ENCODE peak calls at places on chromosomes 4 and X, in seven cellular contexts. E is cardiac muscle cell, J is psoas muscle, S is fibroblast of mammary gland, L is heart left ventricle, Y is RWPE1, P is tibial artery. M is an unnamed sample.

GRCh38 chr4:113781439-113782040 is 20.0 kb upstream of the CAMK2D start:
- DNase-seq in S (peak), J (no peak), P (no peak), E (peak), Y (peak), L (no peak), M (no peak)

GRCh38 chr4:26457412-26457811 is 32.9 kb downstream of the CCKAR start:
- DNase-seq in E (no peak), Y (no peak), P (no peak), L (no peak), J (no peak), S (no peak), M (no peak)

GRCh38 chrX:3713937-3714434 is 537 bp upstream of the PRKX start:
- DNase-seq in S (no peak), Y (no peak), P (no peak), J (no peak), L (no peak), E (no peak), M (no peak)

GRCh38 chr4:48970471-48970921 is 15.6 kb upstream of the CWH43 start:
- DNase-seq in J (no peak), P (no peak), Y (peak), S (peak), E (no peak), L (no peak), M (no peak)

GRCh38 chr4:1622956-1623355 is 61.2 kb downstream of the FAM53A start:
- DNase-seq in E (no peak), P (no peak), Y (no peak), S (no peak), J (no peak), L (no peak), M (no peak)

GRCh38 chrX:47687249-47687648 is 28.3 kb upstream of the UXT start:
- DNase-seq in E (no peak), J (no peak), L (no peak), S (no peak), P (no peak), Y (peak), M (no peak)

GRCh38 chrX:68536884-68537283 is 38.0 kb downstream of the YIPF6 start:
- DNase-seq in E (no peak), P (no peak), J (no peak), L (no peak), S (no peak), Y (no peak), M (no peak)

GRCh38 chr4:110087116-110087708 is 111.2 kb downstream of the ELOVL6 start:
- DNase-seq in S (peak), Y (peak), J (no peak), E (peak), L (no peak), P (no peak), M (no peak)

GRCh38 chr4:112514079-112514448 is 1.9 kb downstream of the NEUROG2 start:
- DNase-seq in L (no peak), P (no peak), S (no peak), Y (no peak), J (no peak), E (no peak), M (no peak)

GRCh38 chr4:74848774-74849173 is 54.5 kb upstream of the BTC start:
- DNase-seq in L (no peak), Y (no peak), E (no peak), P (no peak), S (no peak), J (no peak), M (no peak)
- TF ChIP-seq CTCF in L (no peak), Y (no peak), E (no peak), P (no peak), S (no peak), J (no peak), M (no peak)

GRCh38 chr4:24686866-24687672 is 102.7 kb upstream of the DHX15 start:
- DNase-seq in Y (peak), E (peak), P (no peak), S (peak), L (no peak), J (no peak), M (no peak)
- TF ChIP-seq CTCF in Y (no peak), E (peak), P (no peak), S (peak), L (peak), J (peak), M (peak)

GRCh38 chr4:3073158-3074077 is 920 bp downstream of the HTT-AS start:
- DNase-seq in E (no peak), Y (no peak), S (no peak), P (peak), J (no peak), L (peak), M (no peak)
- TF ChIP-seq CTCF in E (peak), Y (no peak), S (no peak), P (no peak), J (no peak), L (peak), M (no peak)

GRCh38 chrX:132774312-132774711 is 184.1 kb downstream of the HS6ST2 start:
- DNase-seq in S (no peak), E (no peak), L (no peak), Y (no peak), P (no peak), J (no peak), M (no peak)

GRCh38 chrX:132769609-132770008 is 188.8 kb downstream of the HS6ST2 start:
- DNase-seq in P (no peak), L (no peak), E (no peak), S (no peak), J (no peak), Y (no peak), M (no peak)

GRCh38 chrX:132776486-132777210 is 181.8 kb downstream of the HS6ST2 start:
- DNase-seq in S (no peak), P (no peak), Y (no peak), E (no peak), L (no peak), J (no peak), M (no peak)

GRCh38 chrX:132775230-132775823 is 183.1 kb downstream of the HS6ST2 start:
- DNase-seq in L (no peak), E (no peak), S (no peak), J (no peak), Y (no peak), P (no peak), M (no peak)
- TF ChIP-seq CTCF in L (no peak), E (no peak), S (no peak), J (no peak), Y (no peak), P (no peak), M (no peak)

M was measured in natural killer cell.